ENCODE peak calls at places on chromosome 15, in four cellular contexts. Q, D, E and O are unnamed samples.
A peak's percentile ranks its signal among the peaks of the same experiment; 100 is the strongest.

GRCh38 chr15:56249080-56249479 is 5.4 kb upstream of the RFX7 start:
- DNase-seq in Q (peak; percentile 57), D (no peak), E (peak; percentile 77), O (no peak)

GRCh38 chr15:41661078-41661528 is 898 bp downstream of the MGA start:
- DNase-seq in E (no peak), Q (peak; percentile 10), D (no peak), O (no peak)

GRCh38 chr15:89399390-89400120 is 64.9 kb upstream of the POLG start:
- DNase-seq in D (peak; percentile 34), E (peak; percentile 84), Q (peak; percentile 62), O (no peak)

GRCh38 chr15:85284497-85284896 is 95.9 kb upstream of the AKAP13 start:
- DNase-seq in E (no peak), D (no peak), Q (peak; percentile 53), O (no peak)

GRCh38 chr15:39413558-39413957 is 167.3 kb upstream of the THBS1 start:
- DNase-seq in Q (peak; percentile 21), D (no peak), E (no peak), O (no peak)

GRCh38 chr15:36407647-36408046 is 171.8 kb upstream of the CDIN1 start:
- DNase-seq in D (no peak), E (no peak), Q (no peak), O (no peak)

GRCh38 chr15:50176869-50177268 is 5.1 kb upstream of the SLC27A2 start:
- DNase-seq in Q (no peak), D (no peak), E (no peak), O (no peak)

GRCh38 chr15:44706946-44707636 is 4.0 kb downstream of the PATL2 start:
- DNase-seq in E (no peak), Q (peak; percentile 2), D (no peak), O (no peak)

GRCh38 chr15:78003539-78004008 is 73.9 kb downstream of the TBC1D2B start:
- DNase-seq in E (no peak), D (no peak), Q (no peak), O (no peak)

GRCh38 chr15:62382046-62382445 is 217.0 kb upstream of the C2CD4B start:
- DNase-seq in D (no peak), E (no peak), Q (no peak), O (no peak)

GRCh38 chr15:95174880-95175279 is 943.5 kb downstream of the MCTP2 start:
- DNase-seq in Q (no peak), E (no peak), D (no peak), O (no peak)

GRCh38 chr15:101149864-101150722 is 101.8 kb downstream of the CHSY1 start:
- DNase-seq in Q (no peak), D (no peak), E (no peak), O (no peak)

GRCh38 chr15:91469627-91470567 is 369.8 kb downstream of the SV2B start:
- DNase-seq in E (no peak), Q (no peak), D (no peak), O (no peak)

GRCh38 chr15:101046826-101047225 is 127.7 kb downstream of the LRRK1 start:
- DNase-seq in E (no peak), Q (no peak), D (no peak), O (no peak)

GRCh38 chr15:91887921-91888373 is 34.4 kb downstream of the SLCO3A1 start:
- DNase-seq in D (no peak), E (no peak), Q (no peak), O (no peak)

GRCh38 chr15:73105064-73105463 is 52.8 kb downstream of the NEO1 start:
- DNase-seq in Q (no peak), D (no peak), E (no peak), O (no peak)

GRCh38 chr15:39013262-39013661 is 448.6 kb upstream of the RASGRP1 start:
- DNase-seq in D (no peak), Q (no peak), E (no peak), O (no peak)

GRCh38 chr15:98889930-98890695 is 117.5 kb downstream of the PGPEP1L start:
- DNase-seq in D (no peak), E (peak; percentile 88), Q (no peak), O (no peak)

GRCh38 chr15:28960979-28961378 is 75.2 kb downstream of the APBA2 start:
- DNase-seq in E (peak; percentile 89), Q (no peak), D (no peak), O (no peak)

GRCh38 chr15:34606545-34606944 is 23.1 kb upstream of the GOLGA8B start:
- DNase-seq in D (no peak), E (no peak), Q (no peak), O (no peak)

GRCh38 chr15:29570931-29571727 is 251.1 kb downstream of the TJP1 start:
- DNase-seq in D (peak; percentile 8), Q (peak; percentile 58), E (peak; percentile 40), O (peak; percentile 52)

GRCh38 chr15:95684693-95685115 is 645.8 kb upstream of the NR2F2 start:
- DNase-seq in Q (no peak), E (peak; percentile 72), D (no peak), O (no peak)

GRCh38 chr15:29677871-29678431 is 144.3 kb downstream of the TJP1 start:
- DNase-seq in E (no peak), D (no peak), Q (no peak), O (no peak)

GRCh38 chr15:52438047-52438446 is 90.6 kb downstream of the MYO5A start:
- DNase-seq in Q (no peak), E (peak; percentile 69), D (no peak), O (no peak)

GRCh38 chr15:26421065-26421464 is 351.8 kb downstream of the GABRB3 start:
- DNase-seq in E (no peak), D (no peak), Q (no peak), O (no peak)

GRCh38 chr15:52559583-52559982 is 9.2 kb downstream of the ARPP19 start:
- DNase-seq in Q (no peak), E (no peak), D (no peak), O (peak; percentile 22)